ENCODE peak calls at places on chromosomes 5 and 9, in four cellular contexts. D, Q, M and A are unnamed samples.

GRCh38 chr5:95471922-95472321 is 80.8 kb downstream of the FAM81B start:
- DNase-seq in D (no peak), Q (no peak), M (no peak), A (no peak)

GRCh38 chr5:1526151-1526631 is 2.4 kb upstream of the LPCAT1 start:
- DNase-seq in D (no peak), Q (no peak), M (no peak), A (no peak)

GRCh38 chr5:172910828-172911627 is 48.2 kb upstream of the RPL26L1 start:
- DNase-seq in D (no peak), Q (no peak), M (peak), A (no peak)

GRCh38 chr5:134046801-134047707 is 42.3 kb upstream of the VDAC1 start:
- DNase-seq in D (no peak), Q (no peak), M (no peak), A (no peak)

GRCh38 chr9:126293522-126293889 is 33.1 kb upstream of the MVB12B start:
- DNase-seq in M (no peak), Q (no peak), D (no peak), A (no peak)

GRCh38 chr5:31944683-31945445 is 229.3 kb downstream of the GOLPH3 start:
- DNase-seq in M (no peak), D (no peak), Q (no peak), A (no peak)

GRCh38 chr5:151020304-151021031 is at the start of gene GPX3:
- DNase-seq in M (peak), Q (no peak), D (peak), A (no peak)

GRCh38 chr5:108003178-108003577 is 332.4 kb upstream of the EFNA5 start:
- DNase-seq in D (no peak), M (peak), Q (peak), A (peak)

GRCh38 chr5:154943527-154943926 is 2.7 kb downstream of the MRPL22 start:
- DNase-seq in D (no peak), M (no peak), Q (no peak), A (no peak)

GRCh38 chr5:1368236-1368635 is 23.3 kb upstream of the CLPTM1L start:
- DNase-seq in Q (no peak), D (no peak), M (no peak), A (no peak)

GRCh38 chr9:128103589-128103962 is 24.0 kb downstream of the PTGES2 start:
- DNase-seq in M (no peak), Q (no peak), D (no peak), A (no peak)
- TF ChIP-seq CTCF in M (peak), Q (peak), D (no peak), A (no peak)

GRCh38 chr5:132228241-132229035 is 785 bp upstream of the P4HA2 start:
- DNase-seq in Q (no peak), M (no peak), D (no peak), A (no peak)
- TF ChIP-seq CTCF in Q (no peak), M (no peak), D (no peak), A (no peak)

GRCh38 chr9:4117835-4118610 is 181.8 kb downstream of the GLIS3 start:
- DNase-seq in D (no peak), M (peak), Q (no peak), A (no peak)
- TF ChIP-seq CTCF in D (no peak), M (peak), Q (peak), A (peak)

GRCh38 chr5:157026789-157027424 is 32.0 kb downstream of the HAVCR1 start:
- DNase-seq in D (no peak), Q (no peak), M (no peak), A (peak)
- TF ChIP-seq CTCF in D (no peak), Q (peak), M (peak), A (peak)

GRCh38 chr9:133188006-133188842 is 20.8 kb downstream of the OBP2B start:
- DNase-seq in M (no peak), D (no peak), Q (no peak), A (peak)
- TF ChIP-seq CTCF in M (peak), D (no peak), Q (no peak), A (no peak)

GRCh38 chr9:76758476-76758875 is 5.8 kb upstream of the PCA3 start:
- DNase-seq in Q (no peak), M (no peak), D (no peak), A (no peak)

GRCh38 chr9:76761448-76761847 is 2.8 kb upstream of the PCA3 start:
- DNase-seq in D (no peak), M (no peak), Q (no peak), A (peak)

GRCh38 chr9:76757274-76757673 is 7.0 kb upstream of the PCA3 start:
- DNase-seq in M (peak), Q (no peak), D (no peak), A (no peak)

GRCh38 chr9:76756273-76756650 is 8.0 kb upstream of the PCA3 start:
- DNase-seq in Q (no peak), M (no peak), D (no peak), A (peak)

GRCh38 chr9:76759726-76760125 is 4.5 kb upstream of the PCA3 start:
- DNase-seq in Q (no peak), D (no peak), M (no peak), A (no peak)
- TF ChIP-seq CTCF in Q (no peak), D (no peak), M (no peak), A (no peak)

DNA sequence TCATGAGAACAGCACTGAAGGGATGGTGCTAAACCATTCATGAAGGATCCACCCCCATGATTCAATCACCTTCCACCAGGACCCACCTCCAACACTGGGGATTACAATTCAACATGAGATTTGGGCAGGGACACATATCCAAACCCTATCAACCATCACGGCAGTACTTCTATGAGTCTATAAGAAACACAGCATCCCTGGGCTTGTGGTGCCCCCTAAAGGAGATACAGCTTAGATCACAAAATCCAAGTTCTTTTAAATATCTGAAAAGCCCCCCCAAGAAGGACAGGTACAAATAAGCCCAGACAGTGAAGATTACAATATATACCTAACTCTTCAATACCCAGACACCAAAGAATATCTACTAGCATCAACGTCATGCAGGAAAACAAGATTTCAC is 233.7 kb upstream of the ADRA1B start:
- DNase-seq in Q (no peak), D (no peak), M (no peak), A (no peak)
- TF ChIP-seq CTCF in Q (no peak), D (no peak), M (no peak), A (no peak)